ENCODE peak calls at places on chromosomes 3 and 15, in six cellular contexts. One of them, this sample, is unnamed.

GRCh38 chr3:154060606-154061380 is 60.4 kb upstream of the ARHGEF26 start:
- DNase-seq in GM19239: no peak
- DNase-seq in MG63: no peak
- DNase-seq in ACHN: no peak
- DNase-seq in astrocyte of the hippocampus: peak
- DNase-seq in astrocyte of the cerebellum: peak
- DNase-seq in this sample: no peak

GRCh38 chr3:101823525-101823924 is 25.8 kb upstream of the NFKBIZ start:
- DNase-seq in astrocyte of the cerebellum: no peak
- DNase-seq in GM19239: no peak
- DNase-seq in MG63: no peak
- DNase-seq in astrocyte of the hippocampus: no peak
- DNase-seq in ACHN: no peak
- DNase-seq in this sample: no peak

GRCh38 chr15:40906947-40907802 is 12.9 kb downstream of the VPS18 start:
- DNase-seq in ACHN: no peak
- DNase-seq in astrocyte of the hippocampus: peak
- DNase-seq in GM19239: no peak
- DNase-seq in MG63: peak
- DNase-seq in astrocyte of the cerebellum: no peak
- DNase-seq in this sample: no peak

GRCh38 chr3:53187430-53187829 is 26.4 kb downstream of the PRKCD start:
- DNase-seq in GM19239: no peak
- DNase-seq in ACHN: no peak
- DNase-seq in astrocyte of the cerebellum: no peak
- DNase-seq in astrocyte of the hippocampus: peak
- DNase-seq in MG63: peak
- DNase-seq in this sample: no peak

GRCh38 chr3:133444071-133444774 is 44.4 kb downstream of the BFSP2 start:
- DNase-seq in GM19239: no peak
- DNase-seq in MG63: peak
- DNase-seq in ACHN: no peak
- DNase-seq in astrocyte of the cerebellum: no peak
- DNase-seq in astrocyte of the hippocampus: peak
- DNase-seq in this sample: no peak

GRCh38 chr3:72335458-72336050 is 512.7 kb downstream of the SHQ1 start:
- DNase-seq in astrocyte of the cerebellum: no peak
- DNase-seq in GM19239: no peak
- DNase-seq in astrocyte of the hippocampus: no peak
- DNase-seq in ACHN: no peak
- DNase-seq in MG63: no peak
- DNase-seq in this sample: no peak

GRCh38 chr15:79007066-79007465 is 62.2 kb upstream of the CTSH start:
- DNase-seq in astrocyte of the cerebellum: no peak
- DNase-seq in astrocyte of the hippocampus: peak
- DNase-seq in MG63: peak
- DNase-seq in ACHN: peak
- DNase-seq in GM19239: no peak
- DNase-seq in this sample: no peak

GRCh38 chr3:151697496-151697895 is 36.2 kb upstream of the AADACL2 start:
- DNase-seq in astrocyte of the cerebellum: no peak
- DNase-seq in GM19239: no peak
- DNase-seq in ACHN: no peak
- DNase-seq in astrocyte of the hippocampus: no peak
- DNase-seq in MG63: no peak
- DNase-seq in this sample: no peak

GRCh38 chr3:197327701-197328100 is 29.3 kb upstream of the DLG1 start:
- DNase-seq in GM19239: no peak
- DNase-seq in astrocyte of the cerebellum: no peak
- DNase-seq in ACHN: no peak
- DNase-seq in MG63: peak
- DNase-seq in astrocyte of the hippocampus: no peak
- DNase-seq in this sample: no peak

GRCh38 chr3:181103605-181104004 is 114.1 kb upstream of the DNAJC19 start:
- DNase-seq in MG63: no peak
- DNase-seq in astrocyte of the hippocampus: no peak
- DNase-seq in astrocyte of the cerebellum: no peak
- DNase-seq in ACHN: peak
- DNase-seq in GM19239: no peak
- DNase-seq in this sample: peak

GRCh38 chr3:15804553-15805095 is 6.8 kb upstream of the ANKRD28 start:
- DNase-seq in GM19239: no peak
- DNase-seq in astrocyte of the hippocampus: peak
- DNase-seq in astrocyte of the cerebellum: no peak
- DNase-seq in ACHN: no peak
- DNase-seq in MG63: no peak
- DNase-seq in this sample: no peak

This sample was measured in GM12864.